ENCODE peak calls at places on chromosomes 1 and 21, in four cellular contexts. V is CD8-positive, alpha-beta memory T cell; X is lung; G is heart right ventricle. K is an unnamed sample. For H3K36me3, the result is how much of the 10 kb centered on the place peaks cover.

GRCh38 chr1:56394298-56394697 is 185.1 kb downstream of the PLPP3 start:
- DNase-seq in G (no peak), V (no peak), X (no peak), K (peak)

GRCh38 chr1:67522001-67522441 is 91.8 kb upstream of the SERBP1 start:
- DNase-seq in V (no peak), G (no peak), X (no peak), K (no peak)

GRCh38 chr1:235266325-235266724 is 61.7 kb downstream of the ARID4B start:
- DNase-seq in G (no peak), V (no peak), X (no peak), K (no peak)

GRCh38 chr1:78561856-78562255 is 58.4 kb upstream of the IFI44L start:
- DNase-seq in X (no peak), V (no peak), G (no peak), K (no peak)

GRCh38 chr1:232627645-232628334 is 2.1 kb downstream of the SIPA1L2 start:
- DNase-seq in G (no peak), X (no peak), V (no peak), K (no peak)

GRCh38 chr1:21308847-21309652 is 18.8 kb upstream of the ECE1 start:
- DNase-seq in G (no peak), V (no peak), X (no peak), K (no peak)

GRCh38 chr1:248807067-248807737 is 18.5 kb downstream of the SH3BP5L start:
- DNase-seq in V (no peak), X (peak), G (peak), K (peak)

GRCh38 chr1:151537112-151537511 is 3.0 kb upstream of the TUFT1 start:
- DNase-seq in V (no peak), G (no peak), X (no peak), K (no peak)

GRCh38 chr21:42381347-42381984 is 14.4 kb downstream of the TMPRSS3 start:
- DNase-seq in G (no peak), X (no peak), V (no peak), K (no peak)

GRCh38 chr21:36545776-36546511 is 66.0 kb upstream of the CLDN14 start:
- DNase-seq in V (no peak), G (no peak), X (no peak), K (no peak)

GRCh38 chr1:202638019-202638887 is 72.0 kb downstream of the SYT2 start:
- DNase-seq in G (no peak), X (no peak), V (no peak), K (no peak)

GRCh38 chr1:40519517-40519916 is 10.9 kb downstream of the EXO5 start:
- DNase-seq in G (no peak), X (no peak), V (no peak), K (no peak)

GRCh38 chr1:24720152-24720551 is 25.1 kb upstream of the CLIC4 start:
- DNase-seq in V (no peak), X (peak), G (peak), K (peak)

GRCh38 chr1:36203554-36204346 is 20.5 kb upstream of the THRAP3 start:
- DNase-seq in V (no peak), X (peak), G (peak), K (peak)

GRCh38 chr21:36589352-36589971 is 109.5 kb upstream of the SIM2 start:
- DNase-seq in V (no peak), G (peak), X (peak), K (peak)

GRCh38 chr1:223717695-223718363 is 5.5 kb downstream of the CAPN2 start:
- DNase-seq in X (no peak), G (no peak), V (no peak), K (no peak)

GRCh38 chr1:1213153-1213918 is 617 bp downstream of the TNFRSF4 start:
- DNase-seq in X (no peak), G (peak), V (peak), K (peak)

GRCh38 chr21:26769613-26770188 is 75.5 kb downstream of the ADAMTS1 start:
- DNase-seq in G (no peak), V (no peak), X (no peak), K (no peak)

GRCh38 chr1:193310569-193310968 is 124.2 kb upstream of the B3GALT2 start:
- DNase-seq in X (no peak), G (no peak), V (no peak), K (no peak)

GRCh38 chr1:41217441-41217840 is 24.7 kb downstream of the SCMH1 start:
- DNase-seq in V (no peak), X (no peak), G (no peak), K (no peak)

GRCh38 chr1:119276558-119276957 is 92.0 kb upstream of the HAO2 start:
- DNase-seq in V (no peak), X (no peak), G (no peak), K (no peak)

GRCh38 chr1:189538271-189538670 is 939.4 kb downstream of the BRINP3 start:
- DNase-seq in V (no peak), G (no peak), X (no peak), K (no peak)

GRCh38 chr1:233518344-233518743 is 95.6 kb upstream of the KCNK1 start:
- DNase-seq in V (no peak), X (peak), G (no peak), K (no peak)

GRCh38 chr1:232432313-232432712 is 197.6 kb downstream of the SIPA1L2 start:
- DNase-seq in V (no peak), G (peak), X (no peak), K (no peak)

GRCh38 chr1:108830119-108831008 is 26.5 kb downstream of the AKNAD1 start:
- DNase-seq in G (peak), X (peak), V (no peak), K (peak)

GRCh38 chr21:43311303-43311817 is 115.6 kb downstream of the SIK1 start:
- DNase-seq in X (no peak), G (no peak), V (no peak), K (no peak)

GRCh38 chr1:231192620-231193163 is 30.8 kb downstream of the TRIM67 start:
- DNase-seq in G (peak), X (peak), V (no peak), K (no peak)

GRCh38 chr1:200107004-200107470 is 79.5 kb downstream of the NR5A2 start:
- DNase-seq in G (no peak), V (no peak), X (no peak), K (no peak)

GRCh38 chr1:203440780-203441179 is 34.8 kb upstream of the PRELP start:
- DNase-seq in X (peak), G (peak), V (no peak), K (peak)

GRCh38 chr1:72280714-72281113 is 1.6 kb downstream of the NEGR1 start:
- DNase-seq in G (no peak), X (no peak), V (no peak), K (no peak)

GRCh38 chr1:206702803-206703202 is 18.1 kb downstream of the MAPKAPK2 start:
- DNase-seq in V (no peak), X (no peak), G (no peak), K (no peak)

GRCh38 chr21:38178653-38179503 is 77.9 kb upstream of the KCNJ15 start:
- DNase-seq in X (no peak), V (no peak), G (no peak), K (no peak)

GRCh38 chr1:154819628-154820590 is 50.2 kb downstream of the KCNN3 start:
- DNase-seq in G (no peak), V (no peak), X (no peak), K (no peak)

GRCh38 chr21:37423103-37423502 is 56.5 kb downstream of the DYRK1A start:
- DNase-seq in V (no peak), X (no peak), G (no peak), K (no peak)

GRCh38 chr1:225962440-225962975 is 21.5 kb upstream of the LEFTY2 start:
- DNase-seq in G (peak), V (peak), X (no peak), K (peak)

GRCh38 chr1:151175910-151176309 is at the start of gene TMOD4:
- DNase-seq in V (no peak), X (no peak), G (no peak), K (no peak)

GRCh38 chr1:85998105-85998504 is 158.5 kb downstream of the COL24A1 start:
- DNase-seq in X (no peak), V (no peak), G (no peak), K (no peak)

GRCh38 chr1:85991261-85991660 is 165.3 kb downstream of the COL24A1 start:
- DNase-seq in V (no peak), X (no peak), G (no peak), K (no peak)

GRCh38 chr1:85992756-85993155 is 163.8 kb downstream of the COL24A1 start:
- DNase-seq in X (no peak), G (no peak), V (no peak), K (no peak)
- H3K36me3 ChIP-seq in X (under half), G (under half), V (under half), K (under half)

DNA sequence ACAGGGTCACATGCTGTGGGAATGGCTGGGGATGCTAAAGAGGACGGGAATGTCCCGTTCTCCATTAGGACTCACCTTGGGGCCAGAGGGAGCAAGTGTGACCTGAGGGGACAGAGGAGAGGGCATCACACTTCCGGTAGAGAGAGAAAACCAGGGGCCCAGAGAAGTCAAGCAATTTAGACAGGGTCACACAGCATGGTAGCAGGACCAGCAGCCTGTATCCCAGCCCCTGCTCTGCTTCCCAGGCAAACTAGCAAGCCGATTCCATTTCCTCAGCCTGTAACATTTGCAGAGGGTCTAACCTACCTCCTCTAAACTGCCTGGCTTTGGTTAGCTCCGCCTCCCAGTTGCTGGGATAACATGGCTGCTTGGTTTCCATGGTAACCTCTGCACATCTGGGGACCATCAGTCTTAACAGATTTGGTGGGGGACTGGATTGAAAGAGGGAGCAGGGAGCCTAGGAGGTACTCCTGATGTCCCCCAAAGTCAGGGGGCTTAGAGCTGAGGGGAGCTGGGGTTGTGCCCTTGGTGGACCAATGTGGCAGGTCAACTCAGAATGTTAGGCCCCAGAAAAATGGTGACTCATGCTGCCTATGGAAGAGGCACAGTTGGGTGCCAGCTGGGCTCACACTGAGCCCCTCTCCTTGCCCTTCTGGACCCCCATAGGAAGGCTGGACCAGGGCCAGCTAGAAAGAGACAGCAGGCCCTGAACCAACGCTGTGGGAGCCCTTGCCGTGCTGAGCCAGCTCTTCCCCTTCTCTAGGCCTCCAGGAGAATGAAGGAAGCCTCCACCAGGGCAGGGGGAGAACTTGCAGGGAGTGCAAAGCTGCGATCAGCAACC is 9.5 kb downstream of the COL16A1 start:
- DNase-seq in V (no peak), X (no peak), G (no peak), K (no peak)
- H3K36me3 ChIP-seq in V (under half), X (under half), G (under half), K (under half)

GRCh38 chr1:228413241-228414010 is 3.2 kb downstream of the TRIM17 start:
- DNase-seq in V (no peak), X (no peak), G (no peak), K (no peak)
- H3K36me3 ChIP-seq in V (under half), X (under half), G (under half), K (under half)

DNA sequence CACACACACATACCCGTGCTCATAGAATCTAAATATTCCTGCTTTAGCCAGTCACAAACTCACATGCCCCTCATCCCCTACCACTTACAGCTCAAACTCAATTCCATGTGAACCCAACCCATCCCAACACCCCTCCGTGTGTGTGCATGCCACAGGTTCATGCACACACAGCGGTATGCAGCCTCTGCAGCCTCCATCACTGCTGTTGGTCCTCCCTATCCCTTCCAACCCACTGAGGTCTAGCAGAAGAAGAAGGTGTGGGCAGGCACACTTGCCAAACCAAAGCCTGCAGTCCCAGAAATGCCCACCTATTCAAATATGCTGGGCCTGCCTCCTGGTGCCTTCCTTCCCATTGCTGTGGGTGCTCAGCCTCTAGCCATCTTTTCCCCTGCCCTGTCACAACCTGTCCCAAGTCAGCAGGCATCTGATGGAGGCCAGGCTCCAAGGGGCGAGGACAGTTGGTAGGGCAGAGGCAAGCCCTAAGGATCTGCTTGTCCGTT is 26.2 kb downstream of the SLC2A1 start:
- DNase-seq in X (no peak), V (no peak), G (no peak), K (no peak)
- H3K36me3 ChIP-seq in X (under half), V (under half), G (under half), K (under half)

DNA sequence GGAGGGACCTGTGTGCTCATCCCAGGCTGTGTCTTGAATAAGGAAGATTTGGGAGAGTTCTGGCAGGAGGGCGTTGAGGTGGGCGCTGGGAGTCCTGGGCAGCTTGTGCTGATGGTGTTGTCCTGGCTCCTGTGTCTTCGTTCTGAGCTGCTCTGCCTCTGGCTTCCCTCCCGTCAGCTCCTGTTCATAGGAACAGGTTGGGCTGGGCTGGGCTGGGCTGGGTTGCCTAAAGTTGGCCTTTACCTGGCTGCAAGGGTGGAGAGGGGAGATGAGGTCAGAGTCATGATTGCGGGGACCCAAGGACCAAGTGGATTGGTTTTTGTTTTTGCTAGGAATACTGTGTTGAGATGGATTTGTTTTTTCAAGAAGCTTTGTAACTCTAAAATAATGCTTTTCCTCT is 9.1 kb downstream of the NECAP2 start:
- DNase-seq in V (no peak), X (no peak), G (no peak), K (no peak)
- H3K36me3 ChIP-seq in V (half or more), X (half or more), G (under half), K (half or more)

K was measured in psoas muscle.